ENCODE peak calls at places on chromosomes 3 and 15, in four cellular contexts. D is activated CD8-positive, alpha-beta T cell treated with anti-CD3 and anti-CD28 coated beads, Interleukin-2, amount 10 ng/mL, durations not matched to agents 7 days and 5 days; Y is NK-92 treated with Interleukin-12 subunit alpha and Interleukin-12 subunit beta, amount 100 ng/mL, for 24 hours; Z is heart right ventricle. X is an unnamed sample.

GRCh38 chr15:50049871-50050270 is 69.2 kb downstream of the ATP8B4 start:
- DNase-seq in D (no peak), Z (no peak), Y (no peak), X (no peak)

GRCh38 chr3:49378249-49378899 is 20.2 kb upstream of the GPX1 start:
- DNase-seq in Z (peak), D (no peak), Y (no peak), X (no peak)

GRCh38 chr3:130662407-130663028 is 84.1 kb downstream of the PIK3R4 start:
- DNase-seq in Y (no peak), D (no peak), Z (no peak), X (no peak)

GRCh38 chr3:52452126-52452525 is 1.7 kb downstream of the TNNC1 start:
- DNase-seq in Y (no peak), Z (no peak), D (no peak), X (no peak)

GRCh38 chr3:144031938-144032337 is 60.3 kb downstream of the DIPK2A start:
- DNase-seq in Z (peak), Y (no peak), D (no peak), X (peak)

GRCh38 chr15:35107122-35107521 is 22.0 kb upstream of the NANOGP8 start:
- DNase-seq in Y (no peak), D (no peak), Z (no peak), X (no peak)

GRCh38 chr3:69129531-69129930 is 7.1 kb upstream of the LMOD3 start:
- DNase-seq in D (no peak), Z (no peak), Y (no peak), X (no peak)

GRCh38 chr3:181040030-181040429 is 50.5 kb upstream of the DNAJC19 start:
- DNase-seq in Z (no peak), D (no peak), Y (no peak), X (no peak)

GRCh38 chr3:18111702-18112311 is 313.3 kb downstream of the SATB1 start:
- DNase-seq in Y (no peak), Z (no peak), D (peak), X (no peak)